ENCODE peak calls at places on chromosomes 12 and 14, in five cellular contexts. V is lower leg skin; J is stimulated activated CD4-positive, alpha-beta T cell treated with anti-CD3 and anti-CD28 coated beads, Interleukin-1b, Interleukin-23, amount 100 ng/mL, for 24 hours; C is SHP77; N is HFFc6. O is an unnamed sample.

GRCh38 chr12:68638171-68638570 is 27.5 kb downstream of the RAP1B start:
- DNase-seq in V (no peak), J (no peak), C (no peak), N (no peak), O (no peak)

GRCh38 chr14:74219277-74219676 is 20.0 kb upstream of the VSX2 start:
- DNase-seq in V (no peak), J (no peak), C (no peak), N (no peak), O (no peak)

GRCh38 chr14:23181946-23182345 is 1.5 kb downstream of the SLC7A8 start:
- DNase-seq in V (no peak), J (no peak), C (no peak), N (no peak), O (no peak)

GRCh38 chr14:102694530-102695171 is 82.6 kb upstream of the TRAF3 start:
- DNase-seq in V (peak; percentile 80), J (peak; percentile 33), C (peak; percentile 46), N (peak; percentile 52), O (peak; percentile 67)

GRCh38 chr12:9792961-9793617 is 32.4 kb upstream of the CD69 start:
- DNase-seq in V (no peak), J (no peak), C (no peak), N (peak; percentile 43), O (no peak)

GRCh38 chr12:90808568-90808967 is 146.4 kb downstream of the CCER1 start:
- DNase-seq in V (no peak), J (no peak), C (no peak), N (no peak), O (no peak)

GRCh38 chr12:9880532-9880931 is 757 bp upstream of the KLRF2 start:
- DNase-seq in V (no peak), J (no peak), C (no peak), N (no peak), O (no peak)

GRCh38 chr12:70831538-70831937 is 89.0 kb downstream of the PTPRR start:
- DNase-seq in V (no peak), J (no peak), C (no peak), N (no peak), O (peak; percentile 89)

GRCh38 chr14:47674148-47674545 is 1.3 kb downstream of the MDGA2 start:
- DNase-seq in V (no peak), J (no peak), C (peak; percentile 45), N (no peak), O (no peak)

GRCh38 chr12:77630341-77630740 is 200.4 kb upstream of the NAV3 start:
- DNase-seq in V (no peak), J (no peak), C (no peak), N (no peak), O (no peak)

GRCh38 chr12:38892090-38892786 is 13.2 kb downstream of the CPNE8 start:
- DNase-seq in V (no peak), J (no peak), C (no peak), N (no peak), O (peak; percentile 94)

GRCh38 chr14:101222362-101223090 is 319.0 kb upstream of the RTL1 start:
- DNase-seq in V (no peak), J (no peak), C (no peak), N (no peak), O (no peak)

GRCh38 chr12:22234561-22234960 is 99.9 kb downstream of the ST8SIA1 start:
- DNase-seq in V (peak; percentile 27), J (no peak), C (no peak), N (no peak), O (no peak)

GRCh38 chr14:63273091-63273490 is 45.6 kb downstream of the GPHB5 start:
- DNase-seq in V (no peak), J (no peak), C (no peak), N (no peak), O (no peak)

GRCh38 chr12:106023034-106023433 is 115.7 kb downstream of the NUAK1 start:
- DNase-seq in V (no peak), J (no peak), C (no peak), N (no peak), O (no peak)

GRCh38 chr12:27966870-27967269 is 5.7 kb downstream of the PTHLH start:
- DNase-seq in V (no peak), J (no peak), C (no peak), N (peak; percentile 93), O (peak; percentile 95)

GRCh38 chr12:101697930-101698781 is 716 bp downstream of the CHPT1 start:
- DNase-seq in V (peak; percentile 40), J (no peak), C (no peak), N (no peak), O (peak; percentile 46)

GRCh38 chr14:39154594-39155189 is 15.4 kb downstream of the TRAPPC6B start:
- DNase-seq in V (no peak), J (no peak), C (no peak), N (no peak), O (no peak)

GRCh38 chr12:111993290-111994150 is 19.4 kb downstream of the TMEM116 start:
- DNase-seq in V (no peak), J (no peak), C (no peak), N (no peak), O (no peak)

GRCh38 chr12:71536279-71536938 is 96.8 kb downstream of the LGR5 start:
- DNase-seq in V (no peak), J (no peak), C (no peak), N (no peak), O (no peak)

GRCh38 chr12:57887631-57888406 is 41.3 kb upstream of the CTDSP2 start:
- DNase-seq in V (no peak), J (no peak), C (no peak), N (peak; percentile 73), O (no peak)

GRCh38 chr12:82714427-82714826 is 27.7 kb downstream of the TMTC2 start:
- DNase-seq in V (no peak), J (no peak), C (no peak), N (no peak), O (no peak)

GRCh38 chr12:69000540-69001243 is 67.7 kb upstream of the CPM start:
- DNase-seq in V (no peak), J (no peak), C (no peak), N (peak; percentile 67), O (no peak)

GRCh38 chr12:11717533-11717961 is 68.1 kb downstream of the ETV6 start:
- DNase-seq in V (no peak), J (no peak), C (no peak), N (peak; percentile 40), O (no peak)

GRCh38 chr12:124700810-124701594 is 133.6 kb upstream of the NCOR2 start:
- DNase-seq in V (no peak), J (no peak), C (no peak), N (peak; percentile 34), O (peak; percentile 49)

GRCh38 chr12:108633534-108634224 is at the start of gene SELPLG:
- DNase-seq in V (peak; percentile 69), J (peak; percentile 42), C (no peak), N (no peak), O (no peak)

GRCh38 chr12:11666131-11666530 is 16.7 kb downstream of the ETV6 start:
- DNase-seq in V (no peak), J (no peak), C (no peak), N (no peak), O (no peak)

GRCh38 chr12:15709524-15709923 is 79.7 kb downstream of the EPS8 start:
- DNase-seq in V (no peak), J (no peak), C (no peak), N (no peak), O (no peak)

O was measured in LoVo.